ENCODE peak calls at places on chromosomes 1 and 21, in seven cellular contexts. S is T-helper 17 cell; U is PC-3; F is sigmoid colon; X is WERI-Rb-1; B is CD8-positive, alpha-beta memory T cell; D is body of pancreas. H is an unnamed sample. For H3K9me3, the result is how much of the 10 kb centered on the place peaks cover.

GRCh38 chr1:17875882-17876280 is 120.7 kb downstream of the ACTL8 start:
- DNase-seq in F (peak), D (no peak), B (no peak), X (no peak), U (peak), S (no peak), H (no peak)

GRCh38 chr1:204469304-204469703 is 25.3 kb downstream of the PIK3C2B start:
- DNase-seq in U (no peak), B (no peak), X (no peak), D (no peak), S (no peak), F (no peak), H (no peak)

GRCh38 chr1:219568728-219569127 is 44.2 kb downstream of the ZC3H11B start:
- DNase-seq in U (peak), B (no peak), X (no peak), D (no peak), S (no peak), F (no peak), H (no peak)

GRCh38 chr21:32207096-32207716 is 71.6 kb downstream of the MIS18A start:
- DNase-seq in F (no peak), S (no peak), U (no peak), B (no peak), X (peak), D (peak), H (no peak)

GRCh38 chr1:97877307-97877706 is 43.5 kb downstream of the DPYD start:
- DNase-seq in U (no peak), S (no peak), B (no peak), X (no peak), F (no peak), D (no peak), H (no peak)

GRCh38 chr1:186139706-186140105 is 235.3 kb downstream of the TPR start:
- DNase-seq in U (no peak), F (no peak), D (no peak), X (no peak), B (no peak), S (no peak), H (no peak)

GRCh38 chr1:198072177-198072576 is 84.6 kb upstream of the NEK7 start:
- DNase-seq in F (no peak), D (no peak), X (no peak), S (no peak), B (no peak), U (peak), H (no peak)

GRCh38 chr1:204410764-204411450 is 710 bp downstream of the PPP1R15B start:
- DNase-seq in F (peak), U (peak), D (peak), S (peak), X (peak), B (peak), H (no peak)

GRCh38 chr1:164611754-164612642 is 53.0 kb downstream of the PBX1 start:
- DNase-seq in B (no peak), D (peak), S (no peak), X (no peak), F (no peak), U (peak), H (no peak)

GRCh38 chr1:70083519-70083918 is 121.9 kb downstream of the LRRC40 start:
- DNase-seq in D (no peak), S (no peak), U (no peak), B (no peak), X (no peak), F (no peak), H (no peak)

GRCh38 chr1:112533029-112533428 is 24.3 kb downstream of the WNT2B start:
- DNase-seq in B (no peak), F (no peak), S (no peak), U (no peak), D (no peak), X (no peak), H (no peak)

GRCh38 chr1:22600071-22600816 is 36.2 kb upstream of the C1QA start:
- DNase-seq in U (peak), D (no peak), X (no peak), B (no peak), F (no peak), S (no peak), H (no peak)

GRCh38 chr21:34029724-34030528 is 43.5 kb upstream of the MRPS6 start:
- DNase-seq in X (peak), S (no peak), B (peak), D (peak), F (no peak), U (peak), H (no peak)

GRCh38 chr1:198495635-198496034 is 44.8 kb downstream of the ATP6V1G3 start:
- DNase-seq in B (no peak), U (no peak), S (no peak), F (no peak), X (peak), D (no peak), H (no peak)

GRCh38 chr1:29639156-29639736 is 402.9 kb downstream of the PTPRU start:
- DNase-seq in F (no peak), U (peak), S (no peak), D (no peak), X (no peak), B (no peak), H (no peak)

GRCh38 chr1:51168946-51169345 is 66.9 kb downstream of the C1orf185 start:
- DNase-seq in F (no peak), B (no peak), S (no peak), U (no peak), D (no peak), X (peak), H (no peak)

GRCh38 chr1:153647375-153647714 is 11.2 kb upstream of the SNAPIN start:
- DNase-seq in F (no peak), B (no peak), X (peak), D (no peak), S (no peak), U (no peak), H (no peak)

GRCh38 chr1:19679691-19680090 is 15.0 kb downstream of the HTR6 start:
- DNase-seq in S (no peak), B (no peak), D (no peak), U (no peak), X (no peak), F (no peak), H (no peak)
- H3K9me3 ChIP-seq in S (under half), B (under half), D (under half), U (under half), X (under half), F (under half), H (under half)

GRCh38 chr1:247037483-247038320 is 29.8 kb upstream of the ZNF695 start:
- DNase-seq in X (no peak), B (no peak), F (no peak), S (no peak), D (no peak), U (no peak), H (no peak)

GRCh38 chr1:247047702-247048101 is 30.9 kb downstream of the ZNF670 start:
- DNase-seq in D (no peak), S (no peak), X (no peak), U (no peak), B (no peak), F (no peak), H (no peak)

GRCh38 chr1:247047260-247047659 is 31.4 kb downstream of the ZNF670 start:
- DNase-seq in F (no peak), D (no peak), U (no peak), B (no peak), S (no peak), X (no peak), H (no peak)

DNA sequence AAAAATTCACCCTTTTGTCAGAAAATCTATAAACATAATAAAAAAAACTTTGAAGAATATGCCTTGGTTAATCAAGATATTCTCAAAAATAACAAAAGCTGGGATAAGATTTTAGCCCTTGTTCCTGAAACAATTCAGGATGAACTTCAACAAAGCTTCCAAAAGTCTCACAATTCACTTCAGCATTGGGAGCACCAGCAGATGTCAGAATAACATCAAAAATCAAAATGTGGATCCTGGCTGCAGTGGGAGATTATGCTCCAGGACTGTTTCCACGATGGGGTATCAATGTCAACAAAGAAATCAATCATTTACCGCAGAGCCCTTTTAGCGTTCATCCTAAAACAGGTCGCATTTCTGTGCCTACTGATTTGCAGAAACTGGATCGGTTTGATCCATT is 35.2 kb downstream of the ZNF670 start:
- DNase-seq in S (no peak), D (no peak), B (no peak), X (no peak), F (no peak), U (no peak), H (no peak)
- H3K9me3 ChIP-seq in S (under half), D (under half), B (under half), X (under half), F (under half), U (half or more), H (under half)

GRCh38 chr1:4328402-4329071 is 325.9 kb upstream of the AJAP1 start:
- DNase-seq in D (no peak), B (no peak), X (no peak), F (no peak), U (no peak), S (no peak), H (no peak)

GRCh38 chr1:4318720-4319119 is 335.7 kb upstream of the AJAP1 start:
- DNase-seq in X (no peak), F (no peak), S (no peak), B (no peak), U (no peak), D (no peak), H (no peak)

GRCh38 chr1:4323309-4323708 is 331.1 kb upstream of the AJAP1 start:
- DNase-seq in X (no peak), U (no peak), S (no peak), F (no peak), B (no peak), D (no peak), H (no peak)

DNA sequence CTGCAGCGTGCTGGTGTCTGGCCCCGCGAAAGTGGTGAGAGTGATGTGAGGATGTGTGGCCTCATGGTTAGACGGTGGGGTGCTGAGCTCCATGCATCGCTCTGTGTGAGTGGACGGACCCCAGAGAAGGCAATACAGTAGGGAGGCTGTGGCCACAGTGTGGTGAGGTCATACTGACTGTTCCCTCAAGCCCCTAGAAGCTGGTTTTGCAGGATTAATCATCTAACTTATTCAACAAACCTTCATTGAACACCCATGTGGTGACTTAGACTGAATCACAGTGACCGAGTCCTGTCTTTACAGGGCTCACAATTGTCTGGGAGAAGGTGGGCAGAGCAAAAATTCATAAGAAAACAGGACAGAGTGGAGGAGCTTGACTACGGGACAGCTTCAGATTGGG is 329.8 kb upstream of the AJAP1 start:
- DNase-seq in B (no peak), F (no peak), U (peak), S (no peak), X (no peak), D (no peak), H (no peak)
- H3K9me3 ChIP-seq in B (under half), F (under half), U (under half), S (under half), X (under half), D (under half), H (under half)

GRCh38 chr1:168210312-168210711 is 15.5 kb upstream of the SFT2D2 start:
- DNase-seq in U (no peak), S (no peak), X (no peak), B (no peak), F (no peak), D (no peak), H (no peak)
- H3K9me3 ChIP-seq in U (under half), S (under half), X (under half), B (under half), F (under half), D (under half), H (under half)

DNA sequence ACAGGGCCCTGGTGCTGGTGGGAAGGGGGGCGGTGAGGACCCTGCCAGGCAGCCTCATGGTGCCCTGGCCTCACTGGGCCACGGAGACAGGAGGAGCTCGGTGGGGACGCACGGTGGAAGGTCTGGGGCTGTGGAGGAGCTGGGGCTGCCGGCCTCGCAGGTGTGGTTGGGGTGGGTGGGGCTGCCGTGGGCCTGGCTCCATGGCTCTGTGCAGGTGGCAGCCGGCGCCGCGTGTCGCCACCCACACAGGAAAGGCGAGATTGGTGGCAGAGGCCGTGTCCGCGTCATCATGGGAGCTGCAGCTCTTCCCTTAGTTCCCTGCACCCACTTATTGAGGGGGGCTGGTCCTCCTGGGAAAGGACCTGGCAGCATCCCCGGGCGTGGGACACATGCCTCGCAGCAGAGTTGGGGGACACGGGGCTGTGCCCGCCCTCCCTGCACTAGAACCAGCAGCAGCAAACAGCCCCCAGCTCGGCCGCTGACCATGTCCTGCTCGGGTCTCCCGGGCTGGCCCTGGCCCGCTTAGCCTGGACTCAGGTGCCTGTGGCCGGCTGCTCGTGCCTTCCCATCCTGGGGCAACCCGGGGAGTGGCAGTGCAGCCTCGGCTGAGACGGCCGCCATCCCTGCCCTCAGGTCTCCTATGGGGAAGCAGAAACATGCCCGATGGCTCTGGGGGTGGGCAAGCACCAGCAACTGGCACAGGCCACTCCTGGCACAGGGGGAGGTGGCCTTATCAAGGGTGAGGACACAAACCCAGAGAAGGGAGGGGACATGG is 7.5 kb upstream of the TTC34 start:
- DNase-seq in F (no peak), X (no peak), U (no peak), S (no peak), B (no peak), D (no peak), H (no peak)
- H3K9me3 ChIP-seq in F (under half), X (under half), U (under half), S (under half), B (under half), D (under half), H (under half)

GRCh38 chr21:19695796-19696195 is 1292.2 kb upstream of the TMPRSS15 start:
- DNase-seq in B (no peak), X (no peak), F (no peak), D (no peak), S (no peak), U (no peak), H (no peak)
- H3K9me3 ChIP-seq in B (under half), X (under half), F (under half), D (under half), S (under half), U (under half), H (under half)

H was measured in CD8-positive, alpha-beta T cell.